ENCODE peak calls at places on chromosomes 1 and 21, in eight cellular contexts. T, B, Q, S, P, O, K and V are unnamed samples.

GRCh38 chr1:93219443-93219842 is 38.9 kb downstream of the CCDC18 start:
- DNase-seq in T (no peak), B (no peak), Q (no peak), S (no peak), P (no peak), O (no peak), K (no peak), V (peak; percentile 22)

GRCh38 chr1:31010081-31010989 is 55.2 kb downstream of the PUM1 start:
- DNase-seq in T (no peak), B (no peak), Q (no peak), S (no peak), P (no peak), O (no peak), K (no peak), V (no peak)

GRCh38 chr21:45998871-45999580 is 17.5 kb downstream of the COL6A1 start:
- DNase-seq in T (no peak), B (no peak), Q (no peak), S (peak; percentile 40), P (no peak), O (no peak), K (no peak), V (no peak)

GRCh38 chr1:204356997-204357396 is 2.7 kb downstream of the PLEKHA6 start:
- DNase-seq in T (no peak), B (no peak), Q (no peak), S (no peak), P (no peak), O (no peak), K (no peak), V (no peak)

GRCh38 chr1:202046227-202046626 is 35.8 kb downstream of the ELF3 start:
- DNase-seq in T (no peak), B (peak; percentile 97), Q (peak; percentile 78), S (no peak), P (no peak), O (no peak), K (no peak), V (no peak)

GRCh38 chr1:66575739-66576138 is 41.8 kb downstream of the SGIP1 start:
- DNase-seq in T (no peak), B (no peak), Q (peak; percentile 55), S (no peak), P (no peak), O (no peak), K (no peak), V (no peak)

GRCh38 chr1:230957580-230957989 is 21.1 kb downstream of the TTC13 start:
- DNase-seq in T (no peak), B (no peak), Q (no peak), S (no peak), P (no peak), O (no peak), K (no peak), V (no peak)

GRCh38 chr1:77007675-77008074 is 140.4 kb downstream of the ST6GALNAC5 start:
- DNase-seq in T (no peak), B (no peak), Q (no peak), S (no peak), P (no peak), O (no peak), K (no peak), V (no peak)

GRCh38 chr1:119827010-119827409 is 15.8 kb upstream of the REG4 start:
- DNase-seq in T (no peak), B (no peak), Q (peak; percentile 14), S (no peak), P (peak; percentile 71), O (no peak), K (no peak), V (peak; percentile 23)

GRCh38 chr1:192445243-192445642 is 128.5 kb downstream of the RGS21 start:
- DNase-seq in T (no peak), B (no peak), Q (no peak), S (no peak), P (peak; percentile 36), O (peak; percentile 51), K (no peak), V (no peak)

GRCh38 chr1:155206891-155207577 is 663 bp downstream of the THBS3 start:
- DNase-seq in T (peak; percentile 90), B (peak; percentile 92), Q (peak; percentile 75), S (peak; percentile 91), P (peak; percentile 92), O (peak; percentile 79), K (peak; percentile 85), V (peak; percentile 83)